ENCODE peak calls at places on chromosomes 6 and 20, in eight cellular contexts. L is A549; V is non-pigmented ciliary epithelial cell; D is right atrium auricular region; E is COLO829; R is sciatic nerve; Q is astrocyte of the cerebellum; N is stimulated activated CD4-positive, alpha-beta T cell treated with anti-CD3 and anti-CD28 coated beads, Interleukin-2, amount 100 ng/mL, for 48 hours. A is an unnamed sample.

GRCh38 chr6:47362857-47363461 is 53.3 kb upstream of the TNFRSF21 start:
- DNase-seq in Q (no peak), L (no peak), V (no peak), N (no peak), E (no peak), R (no peak), D (no peak), A (no peak)

GRCh38 chr20:35306931-35307517 is 14.8 kb upstream of the FAM83C start:
- DNase-seq in E (peak; percentile 69), D (no peak), Q (peak; percentile 35), N (no peak), L (peak; percentile 91), V (no peak), R (no peak), A (peak; percentile 77)

GRCh38 chr6:149440735-149441662 is 40.9 kb downstream of the SUMO4 start:
- DNase-seq in E (no peak), L (no peak), V (no peak), R (no peak), D (no peak), N (no peak), Q (no peak), A (no peak)

GRCh38 chr6:50791900-50792508 is 26.7 kb upstream of the TFAP2B start:
- DNase-seq in V (peak; percentile 15), N (no peak), Q (no peak), D (no peak), L (peak; percentile 9), R (no peak), E (peak; percentile 50), A (peak; percentile 71)

GRCh38 chr20:47016068-47016664 is 121.5 kb downstream of the EYA2 start:
- DNase-seq in E (no peak), L (no peak), R (no peak), D (no peak), V (no peak), Q (no peak), N (no peak), A (no peak)

GRCh38 chr6:150072201-150072600 is 3.3 kb upstream of the ULBP3 start:
- DNase-seq in D (no peak), L (peak; percentile 87), R (no peak), Q (no peak), V (no peak), E (peak; percentile 40), N (no peak), A (no peak)

GRCh38 chr20:58598271-58599015 is 52.6 kb upstream of the STX16 start:
- DNase-seq in L (no peak), E (no peak), N (no peak), D (no peak), V (no peak), Q (no peak), R (peak; percentile 70), A (peak; percentile 27)

GRCh38 chr6:40896696-40897095 is 142.3 kb downstream of the UNC5CL start:
- DNase-seq in D (no peak), L (no peak), Q (peak; percentile 28), V (no peak), E (no peak), N (no peak), R (no peak), A (no peak)

GRCh38 chr20:59205044-59205443 is 41.4 kb downstream of the ZNF831 start:
- DNase-seq in V (no peak), Q (no peak), N (no peak), R (no peak), D (peak; percentile 32), L (no peak), E (no peak), A (no peak)

GRCh38 chr20:34753706-34754461 is 49.7 kb downstream of the TP53INP2 start:
- DNase-seq in D (no peak), R (no peak), E (no peak), N (no peak), L (no peak), Q (no peak), V (no peak), A (no peak)

GRCh38 chr6:227074-227782 is 65.1 kb upstream of the DUSP22 start:
- DNase-seq in V (no peak), R (no peak), L (no peak), E (no peak), D (peak; percentile 53), Q (no peak), N (no peak), A (peak; percentile 52)